ENCODE peak calls at places on chromosomes 12 and 14, in five cellular contexts. V, K, D, X and T are unnamed samples.

GRCh38 chr14:102593841-102594170 is 1.4 kb downstream of the RCOR1 start:
- DNase-seq in V (no peak), K (no peak), X (no peak), D (no peak), T (no peak)

GRCh38 chr12:67794151-67794550 is 145.6 kb downstream of the DYRK2 start:
- DNase-seq in D (no peak), X (no peak), V (no peak), K (no peak), T (no peak)

GRCh38 chr12:19529933-19530630 is 90.8 kb downstream of the AEBP2 start:
- DNase-seq in D (no peak), K (no peak), V (no peak), X (no peak), T (no peak)

GRCh38 chr12:27779837-27780611 is at the start of the genes KLHL42 and MANSC4:
- DNase-seq in V (peak; percentile 43), K (peak; percentile 89), D (peak; percentile 78), X (peak; percentile 75), T (peak; percentile 69)

GRCh38 chr14:78902010-78902623 is 731.9 kb downstream of the NRXN3 start:
- DNase-seq in X (peak; percentile 21), V (no peak), D (no peak), K (no peak), T (peak; percentile 15)

GRCh38 chr12:130977759-130978127 is 24.0 kb downstream of the ADGRD1 start:
- DNase-seq in X (no peak), V (no peak), D (no peak), K (no peak), T (no peak)

GRCh38 chr14:44107156-44107555 is 399.9 kb downstream of the FSCB start:
- DNase-seq in K (no peak), V (no peak), X (no peak), D (no peak), T (no peak)

GRCh38 chr12:129854591-129854990 is 49.2 kb downstream of the TMEM132D start:
- DNase-seq in D (no peak), K (no peak), V (no peak), X (no peak), T (no peak)

GRCh38 chr14:77123381-77124344 is 17.9 kb downstream of the ZDHHC22 start:
- DNase-seq in D (no peak), V (no peak), K (no peak), X (peak; percentile 89), T (peak; percentile 95)

GRCh38 chr12:87119713-87120112 is 863.5 kb upstream of the MGAT4C start:
- DNase-seq in K (no peak), V (no peak), X (no peak), D (no peak), T (no peak)

GRCh38 chr12:47648056-47648579 is 57.7 kb downstream of the RPAP3 start:
- DNase-seq in V (no peak), X (no peak), K (no peak), D (no peak), T (no peak)

GRCh38 chr12:47650469-47650868 is 55.4 kb downstream of the RPAP3 start:
- DNase-seq in V (no peak), K (no peak), D (no peak), X (no peak), T (no peak)

GRCh38 chr12:47651368-47652254 is 54.2 kb downstream of the RPAP3 start:
- DNase-seq in X (peak; percentile 80), K (peak; percentile 84), D (peak; percentile 61), V (peak; percentile 32), T (peak; percentile 46)

GRCh38 chr12:47649381-47649780 is 56.4 kb downstream of the RPAP3 start:
- DNase-seq in V (no peak), K (no peak), D (no peak), X (no peak), T (no peak)

GRCh38 chr12:47652491-47653234 is 53.2 kb downstream of the RPAP3 start:
- DNase-seq in V (no peak), D (no peak), K (no peak), X (peak; percentile 40), T (no peak)
- TF ChIP-seq EP300 in V (no peak), D (no peak), K (no peak), X (no peak), T (no peak)

GRCh38 chr14:104989236-104989950 is 3.8 kb downstream of the CLBA1 start:
- DNase-seq in D (peak; percentile 23), X (no peak), K (no peak), V (no peak), T (no peak)
- TF ChIP-seq CTCF in D (no peak), X (no peak), K (no peak), V (no peak), T (no peak)

GRCh38 chr12:39442895-39443703 is at the start of gene KIF21A:
- DNase-seq in D (peak; percentile 86), K (peak; percentile 92), V (peak; percentile 69), X (peak; percentile 89), T (peak; percentile 94)
- TF ChIP-seq POLR2A in D (peak; percentile 48), K (no peak), V (peak; percentile 95), X (peak; percentile 90), T (peak; percentile 84)

DNA sequence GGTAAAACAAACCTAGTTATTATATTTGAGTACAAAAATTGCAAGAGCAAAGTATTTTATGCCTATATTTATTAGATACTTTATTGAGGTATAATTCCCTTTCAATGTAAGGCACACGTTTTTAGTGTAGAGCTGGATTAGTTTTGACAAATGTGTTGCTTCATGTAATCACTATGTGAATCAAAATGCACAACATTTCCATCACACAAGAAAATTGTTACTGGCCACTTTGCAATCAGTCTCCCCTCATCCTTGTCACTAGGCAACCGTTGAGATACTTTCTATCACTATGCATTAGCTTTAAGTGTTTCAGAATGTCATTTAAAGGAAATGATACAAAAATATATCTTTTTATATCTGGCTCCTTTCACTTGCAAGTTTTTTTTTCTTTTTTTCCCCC is 531.0 kb downstream of the CCER1 start:
- DNase-seq in X (no peak), V (no peak), K (no peak), D (no peak), T (no peak)
- TF ChIP-seq EP300 in X (no peak), V (no peak), K (no peak), D (no peak), T (no peak)

DNA sequence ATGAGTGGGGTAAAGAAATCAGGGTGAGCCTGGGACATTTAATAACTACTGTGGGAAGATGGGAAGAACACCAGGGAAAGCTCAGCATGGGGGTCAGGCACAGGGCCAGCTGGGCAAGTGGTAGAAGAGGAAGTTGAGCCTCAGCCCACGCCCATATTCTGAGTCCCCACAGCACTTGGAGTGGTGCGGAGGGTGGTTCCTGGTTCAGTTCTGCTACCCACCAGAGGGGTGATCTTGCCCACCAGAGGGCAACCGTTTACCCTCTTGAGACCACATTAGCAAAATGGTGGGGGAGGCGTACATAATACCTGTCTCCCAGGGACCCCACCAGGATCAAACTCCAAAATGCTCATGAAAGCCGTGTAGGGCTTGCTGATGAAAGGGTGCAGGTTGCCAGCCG is 16.8 kb upstream of the ANKRD33 start:
- DNase-seq in X (peak; percentile 60), V (no peak), D (no peak), K (no peak), T (no peak)
- TF ChIP-seq CTCF in X (no peak), V (no peak), D (no peak), K (no peak), T (no peak)

GRCh38 chr14:69773571-69774276 is 6.8 kb downstream of the SRSF5 start:
- DNase-seq in D (no peak), V (no peak), K (no peak), X (no peak), T (no peak)

GRCh38 chr14:69780092-69780491 is 13.2 kb downstream of the SRSF5 start:
- DNase-seq in X (no peak), V (no peak), K (no peak), D (no peak), T (no peak)

GRCh38 chr14:69779088-69779487 is 12.1 kb downstream of the SRSF5 start:
- DNase-seq in D (no peak), V (no peak), X (no peak), K (no peak), T (no peak)

GRCh38 chr14:69775012-69775411 is 8.1 kb downstream of the SRSF5 start:
- DNase-seq in D (no peak), K (no peak), X (no peak), V (no peak), T (no peak)

GRCh38 chr14:69776875-69777453 is 10.0 kb downstream of the SRSF5 start:
- DNase-seq in V (no peak), X (no peak), K (no peak), D (no peak), T (no peak)
- TF ChIP-seq POLR2A in V (no peak), X (no peak), K (no peak), D (no peak), T (no peak)

DNA sequence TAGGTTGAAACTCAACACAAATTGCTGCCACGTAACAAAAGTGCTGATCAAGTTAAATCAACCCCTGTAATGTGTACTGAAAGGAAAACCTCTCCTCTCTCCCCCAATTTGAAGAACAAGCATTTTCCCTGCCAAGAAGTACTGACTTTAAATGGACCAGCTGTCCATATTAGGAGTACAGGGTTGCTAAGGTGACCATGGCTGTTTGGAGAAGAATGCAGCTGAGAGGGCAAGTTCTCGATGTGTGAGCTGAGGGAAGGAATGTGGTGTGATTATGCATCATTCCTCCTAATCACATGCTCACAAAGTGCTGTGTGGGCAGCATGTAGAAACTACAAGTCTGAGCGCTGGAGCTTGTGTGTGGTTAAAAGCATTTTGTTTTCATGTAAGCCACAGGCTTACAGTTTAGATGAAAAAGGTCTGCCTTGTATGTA is 50.9 kb upstream of the CCT2 start:
- DNase-seq in X (peak; percentile 68), V (peak; percentile 30), D (peak; percentile 57), K (peak; percentile 84), T (peak; percentile 32)
- TF ChIP-seq EP300 in X (no peak), V (no peak), D (no peak), K (no peak), T (no peak)

DNA sequence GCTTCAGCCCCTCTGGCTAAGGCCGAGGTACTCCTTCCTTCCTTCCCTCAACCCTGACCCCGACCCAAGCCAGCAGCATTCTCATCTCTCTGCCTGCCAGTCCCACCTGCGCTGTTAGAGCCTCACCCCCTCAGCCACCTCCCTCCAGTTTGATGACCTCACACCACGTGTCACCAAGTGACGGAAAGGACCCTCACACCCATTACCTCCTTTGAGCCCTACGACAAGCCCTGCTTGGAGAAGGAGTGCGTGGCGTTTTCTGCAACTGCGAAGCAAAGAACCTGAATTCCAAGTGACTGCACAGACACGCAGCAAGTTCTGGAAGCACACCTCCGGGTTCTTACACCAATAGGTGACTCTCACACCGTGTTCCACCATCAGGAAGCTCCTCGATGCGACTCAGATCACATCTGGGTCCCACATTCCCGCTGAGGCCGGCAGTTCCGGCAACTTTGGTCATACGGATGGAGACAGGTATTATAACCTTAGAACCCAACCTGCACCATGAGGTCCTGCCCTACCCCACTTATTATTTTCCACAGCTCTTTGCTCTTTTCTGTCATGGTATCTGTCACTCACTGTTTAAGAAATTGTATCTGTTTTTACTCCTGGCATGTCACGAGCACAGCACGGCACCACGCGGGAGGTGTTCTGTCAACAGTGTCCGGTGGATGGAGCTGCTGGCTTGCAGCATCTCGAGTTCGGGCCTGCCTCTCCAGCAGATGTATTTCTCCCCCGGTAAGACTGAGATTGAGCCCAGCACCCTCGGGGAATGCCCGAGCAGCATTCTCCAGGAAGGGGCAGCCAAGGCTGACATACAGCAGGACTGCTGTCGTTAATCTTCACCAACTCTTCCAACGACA is 5.0 kb upstream of the SLC6A12 start:
- DNase-seq in D (no peak), V (no peak), K (no peak), X (no peak), T (no peak)
- TF ChIP-seq CTCF in D (no peak), V (no peak), K (no peak), X (no peak), T (no peak)